ENCODE peak calls at places on chromosome 10, in five cellular contexts. K is uterus, E is iris pigment epithelial cell, O is pulmonary artery endothelial cell, W is A549. H is an unnamed sample.

GRCh38 chr10:98404571-98405396 is 10.2 kb downstream of the PYROXD2 start:
- DNase-seq in W (no peak), O (no peak), K (no peak), E (peak), H (no peak)

GRCh38 chr10:31299119-31299518 is 19.9 kb upstream of the ZEB1 start:
- DNase-seq in E (peak), O (no peak), W (no peak), K (no peak), H (no peak)

GRCh38 chr10:47414752-47415519 is 30.8 kb upstream of the ZNF488 start:
- DNase-seq in O (no peak), K (peak), E (no peak), W (no peak), H (no peak)

GRCh38 chr10:76329891-76330575 is 898.6 kb downstream of the LRMDA start:
- DNase-seq in K (no peak), O (no peak), W (peak), E (peak), H (no peak)

GRCh38 chr10:115402690-115403089 is 309.5 kb downstream of the ATRNL1 start:
- DNase-seq in O (no peak), K (no peak), E (peak), W (no peak), H (no peak)

GRCh38 chr10:69409968-69410367 is 6.8 kb downstream of the TACR2 start:
- DNase-seq in E (no peak), O (no peak), W (no peak), K (no peak), H (peak)

GRCh38 chr10:111107023-111107422 is 30.2 kb downstream of the ADRA2A start:
- DNase-seq in O (no peak), K (no peak), W (no peak), E (no peak), H (no peak)

GRCh38 chr10:73413108-73413527 is 740 bp downstream of the ANXA7 start:
- DNase-seq in W (peak), E (no peak), K (peak), O (no peak), H (peak)

GRCh38 chr10:77604941-77605351 is 32.7 kb downstream of the KCNMA1 start:
- DNase-seq in K (no peak), E (no peak), W (no peak), O (no peak), H (no peak)

GRCh38 chr10:129912161-129912917 is 51.7 kb downstream of the EBF3 start:
- DNase-seq in W (no peak), K (no peak), O (no peak), E (no peak), H (no peak)

GRCh38 chr10:47381427-47382379 is 2.4 kb downstream of the ZNF488 start:
- DNase-seq in W (no peak), E (no peak), O (no peak), K (no peak), H (no peak)

GRCh38 chr10:79243211-79244067 is 103.8 kb upstream of the PPIF start:
- DNase-seq in E (peak), O (no peak), K (no peak), W (no peak), H (peak)

GRCh38 chr10:78700816-78701520 is 367.8 kb upstream of the ZMIZ1 start:
- DNase-seq in O (no peak), E (no peak), W (no peak), K (no peak), H (no peak)

GRCh38 chr10:100143756-100144155 is 42.1 kb downstream of the ERLIN1 start:
- DNase-seq in W (no peak), K (no peak), O (no peak), E (no peak), H (no peak)

GRCh38 chr10:84550756-84551436 is 222.5 kb downstream of the CCSER2 start:
- DNase-seq in K (no peak), E (no peak), O (no peak), W (no peak), H (no peak)

GRCh38 chr10:32072025-32072787 is 16.0 kb upstream of the KIF5B start:
- DNase-seq in K (no peak), O (no peak), E (no peak), W (no peak), H (no peak)

GRCh38 chr10:109911903-109912302 is 11.4 kb downstream of the XPNPEP1 start:
- DNase-seq in K (no peak), O (no peak), E (no peak), W (no peak), H (no peak)

H was measured in NAMALWA.